ENCODE peak calls at places on chromosomes 5 and 9, in six cellular contexts. E is breast epithelium, L is IMR-90, U is left lung, P is astrocyte, D is colonic mucosa. G is an unnamed sample.

GRCh38 chr9:37197158-37198033 is 77.0 kb downstream of the ZCCHC7 start:
- DNase-seq in E (no peak), L (peak; percentile 77), U (no peak), P (no peak), D (no peak), G (no peak)

GRCh38 chr9:102273952-102274351 is 535.5 kb upstream of the GRIN3A start:
- DNase-seq in E (no peak), L (no peak), U (no peak), P (no peak), D (no peak), G (no peak)

GRCh38 chr5:78699565-78700143 is 51.1 kb upstream of the LHFPL2 start:
- DNase-seq in E (no peak), L (peak; percentile 97), U (no peak), P (peak; percentile 97), D (peak; percentile 42), G (no peak)

GRCh38 chr9:21413089-21414023 is 4.4 kb downstream of the IFNA8 start:
- DNase-seq in E (no peak), L (no peak), U (no peak), P (no peak), D (no peak), G (no peak)

GRCh38 chr9:133433351-133433843 is 11.2 kb downstream of the ADAMTS13 start:
- DNase-seq in E (no peak), L (no peak), U (peak; percentile 63), P (no peak), D (no peak), G (no peak)

GRCh38 chr9:12818431-12819000 is 43.7 kb downstream of the LURAP1L start:
- DNase-seq in E (no peak), L (peak; percentile 34), U (no peak), P (peak; percentile 77), D (peak; percentile 35), G (no peak)

GRCh38 chr9:94913550-94913949 is 187.1 kb downstream of the AOPEP start:
- DNase-seq in E (no peak), L (no peak), U (no peak), P (no peak), D (no peak), G (no peak)

GRCh38 chr9:32251539-32251938 is 132.9 kb upstream of the ACO1 start:
- DNase-seq in E (no peak), L (peak; percentile 20), U (no peak), P (peak; percentile 4), D (peak; percentile 50), G (peak; percentile 50)

GRCh38 chr9:126055386-126055785 is 271.2 kb upstream of the MVB12B start:
- DNase-seq in E (no peak), L (peak; percentile 17), U (peak; percentile 53), P (peak; percentile 81), D (no peak), G (no peak)

GRCh38 chr9:69085523-69086283 is 50.2 kb downstream of the FXN start:
- DNase-seq in E (no peak), L (peak; percentile 53), U (no peak), P (peak; percentile 71), D (no peak), G (no peak)

GRCh38 chr5:167603135-167603534 is 688.3 kb upstream of the WWC1 start:
- DNase-seq in E (no peak), L (no peak), U (no peak), P (no peak), D (no peak), G (no peak)

GRCh38 chr9:121326924-121327613 is 43.0 kb downstream of the STOM start:
- DNase-seq in E (no peak), L (no peak), U (no peak), P (no peak), D (no peak), G (no peak)

GRCh38 chr5:122485226-122485625 is 173.2 kb downstream of the SNCAIP start:
- DNase-seq in E (no peak), L (no peak), U (no peak), P (no peak), D (no peak), G (no peak)

GRCh38 chr5:6907320-6907918 is 194.2 kb downstream of the TENT4A start:
- DNase-seq in E (no peak), L (no peak), U (no peak), P (no peak), D (no peak), G (no peak)

GRCh38 chr5:146130440-146131045 is 25.2 kb upstream of the PLAC8L1 start:
- DNase-seq in E (no peak), L (peak; percentile 53), U (no peak), P (peak; percentile 10), D (no peak), G (no peak)

GRCh38 chr9:79257215-79257614 is 314.6 kb upstream of the TLE4 start:
- DNase-seq in E (no peak), L (no peak), U (peak; percentile 79), P (no peak), D (no peak), G (no peak)

GRCh38 chr9:110156902-110157301 is 51.1 kb downstream of the C9orf152 start:
- DNase-seq in E (no peak), L (no peak), U (no peak), P (peak; percentile 62), D (no peak), G (no peak)

GRCh38 chr9:3473402-3473801 is 52.4 kb downstream of the RFX3 start:
- DNase-seq in E (no peak), L (no peak), U (no peak), P (no peak), D (no peak), G (no peak)

GRCh38 chr5:147658293-147658932 is 124.1 kb downstream of the JAKMIP2 start:
- DNase-seq in E (no peak), L (no peak), U (no peak), P (peak; percentile 25), D (no peak), G (no peak)

GRCh38 chr5:150618188-150618587 is 22.3 kb upstream of the SYNPO start:
- DNase-seq in E (no peak), L (no peak), U (no peak), P (no peak), D (no peak), G (no peak)

GRCh38 chr5:7492371-7492770 is 96.4 kb downstream of the ADCY2 start:
- DNase-seq in E (no peak), L (no peak), U (no peak), P (no peak), D (no peak), G (no peak)

GRCh38 chr5:61969761-61970160 is 336.2 kb upstream of the KIF2A start:
- DNase-seq in E (no peak), L (peak; percentile 8), U (no peak), P (no peak), D (no peak), G (no peak)

GRCh38 chr5:154519375-154519774 is 41.3 kb upstream of the HAND1 start:
- DNase-seq in E (no peak), L (peak; percentile 31), U (no peak), P (peak; percentile 13), D (no peak), G (no peak)

GRCh38 chr5:87042554-87042953 is 225.1 kb upstream of the RASA1 start:
- DNase-seq in E (no peak), L (no peak), U (no peak), P (no peak), D (no peak), G (no peak)

GRCh38 chr5:76874088-76874581 is 24.3 kb downstream of the S100Z start:
- DNase-seq in E (no peak), L (no peak), U (no peak), P (peak; percentile 13), D (no peak), G (no peak)

GRCh38 chr5:1783214-1783551 is 16.5 kb downstream of the MRPL36 start:
- DNase-seq in E (peak; percentile 25), L (no peak), U (peak; percentile 51), P (peak; percentile 34), D (no peak), G (no peak)

DNA sequence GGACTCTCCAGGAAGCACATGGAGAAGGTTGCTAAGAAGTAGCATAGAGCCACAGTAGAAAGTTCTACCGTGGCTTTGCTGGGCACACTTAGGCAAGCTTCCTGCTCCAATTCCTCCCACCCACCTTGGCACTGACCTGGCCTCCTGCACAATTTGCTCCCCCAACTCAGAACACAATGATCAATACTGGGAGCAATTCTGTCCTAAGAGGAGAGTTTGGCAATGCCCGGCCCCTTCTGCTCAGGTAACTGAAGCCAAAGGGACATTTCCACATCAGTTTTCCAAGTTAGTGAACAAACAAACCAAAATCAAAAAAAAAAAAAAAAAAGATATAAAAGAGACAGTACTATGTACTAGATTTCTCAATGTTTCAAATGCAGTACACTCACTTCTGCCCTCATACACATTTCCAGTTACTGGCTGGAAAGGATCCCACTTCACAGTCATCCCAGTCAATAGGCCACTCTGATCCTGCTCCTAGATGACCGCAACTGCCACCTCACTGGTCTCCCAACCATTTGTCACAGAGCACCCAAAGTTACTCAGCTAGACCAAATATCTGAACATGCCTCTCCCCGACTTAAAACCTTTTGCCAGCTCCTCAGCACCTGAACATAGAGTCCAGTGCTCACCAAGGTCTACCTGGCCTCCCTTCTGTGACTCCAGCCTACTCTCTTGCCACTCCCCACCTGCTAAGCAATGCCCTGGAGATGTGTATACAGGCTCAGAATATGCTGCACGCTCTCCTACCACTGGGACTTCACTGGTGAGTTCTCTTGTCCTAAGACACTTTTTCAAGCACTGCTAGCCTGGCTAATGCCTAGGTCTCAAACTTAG is 21.3 kb downstream of the ABCA1 start:
- DNase-seq in E (no peak), L (peak; percentile 81), U (no peak), P (peak; percentile 81), D (no peak), G (peak; percentile 77)
- H3K4me1 ChIP-seq in E (peaks cover 26% of the 10 kb centered on the region), L (peaks cover 38% of the 10 kb centered on the region), U (peaks cover 60% of the 10 kb centered on the region), P (peaks cover 51% of the 10 kb centered on the region), D (no peaks in the 10 kb centered on the region), G (peaks cover 89% of the 10 kb centered on the region)

GRCh38 chr5:144880513-144880912 is 709.8 kb downstream of the KCTD16 start:
- DNase-seq in E (no peak), L (no peak), U (no peak), P (no peak), D (no peak), G (no peak)
- H3K27ac ChIP-seq in E (no peak overlapping the region), L (no peak overlapping the region), U (no peak overlapping the region), P (no peak overlapping the region), D (no peak overlapping the region), G (no peak overlapping the region)

DNA sequence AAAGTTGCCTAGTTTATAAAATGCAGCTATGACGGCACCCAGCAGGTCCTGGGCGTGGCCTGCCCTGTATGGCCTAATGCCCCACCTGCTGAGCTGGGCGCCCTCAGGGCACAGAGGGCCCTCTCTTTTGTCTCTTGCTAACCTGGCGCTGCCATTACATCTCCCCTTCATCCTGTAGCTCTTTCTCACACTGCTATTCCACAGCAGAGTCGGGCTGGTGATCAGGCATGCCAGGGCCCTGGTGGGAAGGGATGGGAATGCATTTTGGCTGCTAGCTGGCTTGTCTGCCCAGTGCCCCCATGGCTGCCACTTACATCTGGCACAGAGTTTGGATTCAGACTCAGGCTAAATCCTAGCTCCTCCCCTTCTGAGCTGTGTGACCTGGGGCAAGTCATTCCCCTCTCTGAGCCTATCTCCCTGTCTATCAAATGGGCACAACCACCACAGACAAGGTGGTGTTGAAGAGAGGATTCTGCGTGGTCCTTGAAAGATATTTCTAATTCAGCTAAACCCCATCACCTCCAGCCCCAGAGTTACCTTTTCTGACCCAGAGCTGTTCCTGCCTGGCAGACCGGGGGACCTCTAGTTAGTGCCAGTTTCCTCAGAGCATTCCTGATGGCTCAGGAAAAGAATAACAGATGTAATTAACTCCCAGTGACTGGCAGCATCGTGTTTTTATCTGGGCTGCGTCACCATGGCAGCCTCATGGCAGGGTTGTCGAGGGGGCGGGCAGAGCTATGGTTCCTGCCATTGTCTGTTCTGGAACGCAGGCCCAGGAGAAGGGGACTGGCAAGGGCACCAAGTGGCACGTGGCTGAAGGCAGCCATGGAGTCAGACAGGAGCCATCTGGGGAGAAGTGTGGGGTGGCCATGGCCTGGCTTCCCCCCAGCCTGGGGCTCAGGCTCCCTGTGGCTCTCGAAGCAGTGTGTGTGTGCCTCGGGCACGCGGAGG is 6.3 kb downstream of the PRR7 start:
- DNase-seq in E (no peak), L (no peak), U (no peak), P (no peak), D (no peak), G (no peak)
- H3K4me1 ChIP-seq in E (no peaks in the 10 kb centered on the region), L (peaks cover 10% of the 10 kb centered on the region), U (peaks cover 53% of the 10 kb centered on the region), P (peaks cover 39% of the 10 kb centered on the region), D (peaks cover 7% of the 10 kb centered on the region), G (peaks cover 46% of the 10 kb centered on the region)

GRCh38 chr9:673966-674526 is 167.5 kb upstream of the DMRT1 start:
- DNase-seq in E (no peak), L (no peak), U (no peak), P (no peak), D (no peak), G (no peak)
- H3K27ac ChIP-seq in E (peak overlapping the region; percentile 77), L (no peak overlapping the region), U (no peak overlapping the region), P (no peak overlapping the region), D (no peak overlapping the region), G (no peak overlapping the region)

G was measured in tibial nerve.